ENCODE peak calls at places on chromosomes 16 and 17, in four cellular contexts. One of them, this sample, is unnamed.

GRCh38 chr16:88359008-88359407 is 23.8 kb upstream of the ZNF469 start:
- DNase-seq in endothelial cell of umbilical vein: no peak
- DNase-seq in GM12878: no peak
- DNase-seq in K562: no peak
- DNase-seq in this sample: no peak

GRCh38 chr17:31587462-31587861 is 196.0 kb downstream of the RAB11FIP4 start:
- DNase-seq in GM12878: no peak
- DNase-seq in endothelial cell of umbilical vein: no peak
- DNase-seq in K562: no peak
- DNase-seq in this sample: no peak

GRCh38 chr17:40058151-40058784 is 4.1 kb upstream of the MED24 start:
- DNase-seq in endothelial cell of umbilical vein: peak; percentile 56
- DNase-seq in GM12878: no peak
- DNase-seq in K562: no peak
- DNase-seq in this sample: no peak

GRCh38 chr16:4682616-4683254 is 10.6 kb upstream of the NUDT16L1 start:
- DNase-seq in endothelial cell of umbilical vein: no peak
- DNase-seq in GM12878: no peak
- DNase-seq in K562: peak; percentile 64
- DNase-seq in this sample: no peak

GRCh38 chr17:55421179-55421934 is at the start of gene MMD:
- DNase-seq in K562: peak; percentile 49
- DNase-seq in endothelial cell of umbilical vein: no peak
- DNase-seq in GM12878: no peak
- DNase-seq in this sample: no peak

GRCh38 chr17:17874478-17874877 is 37.7 kb upstream of the SREBF1 start:
- DNase-seq in GM12878: no peak
- DNase-seq in endothelial cell of umbilical vein: no peak
- DNase-seq in K562: no peak
- DNase-seq in this sample: no peak

GRCh38 chr17:73717690-73718089 is 73.4 kb upstream of the SDK2 start:
- DNase-seq in endothelial cell of umbilical vein: no peak
- DNase-seq in K562: no peak
- DNase-seq in GM12878: no peak
- DNase-seq in this sample: no peak

GRCh38 chr16:89393731-89394406 is 96.5 kb downstream of the ANKRD11 start:
- DNase-seq in K562: no peak
- DNase-seq in GM12878: no peak
- DNase-seq in endothelial cell of umbilical vein: peak; percentile 17
- DNase-seq in this sample: no peak

GRCh38 chr16:52561910-52562741 is 15.2 kb upstream of the TOX3 start:
- DNase-seq in K562: no peak
- DNase-seq in GM12878: no peak
- DNase-seq in endothelial cell of umbilical vein: no peak
- DNase-seq in this sample: no peak

GRCh38 chr17:17084317-17084835 is 42.1 kb downstream of the MPRIP start:
- DNase-seq in GM12878: no peak
- DNase-seq in K562: no peak
- DNase-seq in endothelial cell of umbilical vein: no peak
- DNase-seq in this sample: no peak

GRCh38 chr17:20908373-20909273 is 134.2 kb downstream of the USP22 start:
- DNase-seq in K562: peak; percentile 81
- DNase-seq in endothelial cell of umbilical vein: peak; percentile 87
- DNase-seq in GM12878: peak; percentile 16
- DNase-seq in this sample: no peak

GRCh38 chr17:46194393-46195216 is 1.4 kb upstream of the KANSL1 start:
- DNase-seq in K562: peak; percentile 49
- DNase-seq in GM12878: peak; percentile 89
- DNase-seq in endothelial cell of umbilical vein: peak; percentile 81
- DNase-seq in this sample: peak; percentile 72

GRCh38 chr17:74531231-74531761 is at the start of gene CD300LB:
- DNase-seq in K562: no peak
- DNase-seq in GM12878: no peak
- DNase-seq in endothelial cell of umbilical vein: no peak
- DNase-seq in this sample: no peak

GRCh38 chr17:43324205-43324893 is 74.4 kb upstream of the ARL4D start:
- DNase-seq in K562: no peak
- DNase-seq in GM12878: peak; percentile 35
- DNase-seq in endothelial cell of umbilical vein: peak; percentile 9
- DNase-seq in this sample: no peak

GRCh38 chr17:81221842-81222619 is 734 bp downstream of the CEP131 start:
- DNase-seq in endothelial cell of umbilical vein: no peak
- DNase-seq in K562: no peak
- DNase-seq in GM12878: no peak
- DNase-seq in this sample: no peak

GRCh38 chr16:1224558-1224957 is 510 bp downstream of the TPSG1 start:
- DNase-seq in K562: no peak
- DNase-seq in GM12878: no peak
- DNase-seq in endothelial cell of umbilical vein: no peak
- DNase-seq in this sample: no peak

GRCh38 chr17:83104577-83105505 is 25.4 kb downstream of the METRNL start:
- DNase-seq in GM12878: no peak
- DNase-seq in K562: no peak
- DNase-seq in endothelial cell of umbilical vein: peak; percentile 47
- DNase-seq in this sample: no peak

GRCh38 chr16:57297856-57298255 is 13.4 kb upstream of the PLLP start:
- DNase-seq in endothelial cell of umbilical vein: no peak
- DNase-seq in K562: no peak
- DNase-seq in GM12878: no peak
- DNase-seq in this sample: no peak

GRCh38 chr17:67477687-67478086 is 100.6 kb downstream of the PITPNC1 start:
- DNase-seq in GM12878: no peak
- DNase-seq in endothelial cell of umbilical vein: no peak
- DNase-seq in K562: no peak
- DNase-seq in this sample: no peak

GRCh38 chr16:81565633-81566032 is 121.0 kb downstream of the CMIP start:
- DNase-seq in GM12878: no peak
- DNase-seq in endothelial cell of umbilical vein: no peak
- DNase-seq in K562: no peak
- DNase-seq in this sample: no peak

GRCh38 chr16:53946745-53947386 is 242.9 kb downstream of the FTO start:
- DNase-seq in GM12878: no peak
- DNase-seq in K562: no peak
- DNase-seq in endothelial cell of umbilical vein: no peak
- DNase-seq in this sample: no peak

GRCh38 chr16:25033852-25034251 is 18.7 kb upstream of the ARHGAP17 start:
- DNase-seq in endothelial cell of umbilical vein: no peak
- DNase-seq in GM12878: no peak
- DNase-seq in K562: no peak
- DNase-seq in this sample: no peak

GRCh38 chr16:68264128-68265077 is at the start of gene SLC7A6:
- DNase-seq in endothelial cell of umbilical vein: peak; percentile 78
- DNase-seq in GM12878: no peak
- DNase-seq in K562: peak; percentile 93
- DNase-seq in this sample: no peak

GRCh38 chr16:58421029-58421428 is 28.8 kb downstream of the GINS3 start:
- DNase-seq in endothelial cell of umbilical vein: no peak
- DNase-seq in GM12878: no peak
- DNase-seq in K562: no peak
- DNase-seq in this sample: no peak

GRCh38 chr17:869067-869466 is 86.9 kb downstream of the MRM3 start:
- DNase-seq in GM12878: no peak
- DNase-seq in K562: no peak
- DNase-seq in endothelial cell of umbilical vein: no peak
- DNase-seq in this sample: no peak

GRCh38 chr16:28218109-28218508 is 6.3 kb upstream of the XPO6 start:
- DNase-seq in endothelial cell of umbilical vein: peak; percentile 52
- DNase-seq in K562: no peak
- DNase-seq in GM12878: no peak
- DNase-seq in this sample: no peak

GRCh38 chr16:81401035-81401950 is 43.3 kb upstream of the CMIP start:
- DNase-seq in endothelial cell of umbilical vein: peak; percentile 64
- DNase-seq in K562: peak; percentile 64
- DNase-seq in GM12878: no peak
- DNase-seq in this sample: no peak

GRCh38 chr16:68592466-68593337 is 52.4 kb upstream of the CDH3 start:
- DNase-seq in K562: no peak
- DNase-seq in GM12878: no peak
- DNase-seq in endothelial cell of umbilical vein: peak; percentile 19
- DNase-seq in this sample: no peak

GRCh38 chr17:7226721-7227710 is 7.3 kb downstream of the ACADVL start:
- DNase-seq in endothelial cell of umbilical vein: no peak
- DNase-seq in K562: no peak
- DNase-seq in GM12878: no peak
- DNase-seq in this sample: no peak
- TF ChIP-seq POLR2AphosphoS5 in endothelial cell of umbilical vein: no peak
- TF ChIP-seq POLR2AphosphoS5 in K562: no peak
- TF ChIP-seq POLR2AphosphoS5 in GM12878: no peak
- TF ChIP-seq POLR2AphosphoS5 in this sample: no peak

GRCh38 chr17:75719732-75720131 is 1.5 kb upstream of the ITGB4 start:
- DNase-seq in GM12878: no peak
- DNase-seq in K562: no peak
- DNase-seq in endothelial cell of umbilical vein: no peak
- DNase-seq in this sample: no peak
- TF ChIP-seq EZH2 in GM12878: no peak
- TF ChIP-seq EZH2 in K562: no peak
- TF ChIP-seq EZH2 in endothelial cell of umbilical vein: peak; percentile 6
- TF ChIP-seq EZH2 in this sample: no peak

GRCh38 chr16:73051903-73052302 is 4.0 kb upstream of the ZFHX3 start:
- DNase-seq in GM12878: no peak
- DNase-seq in endothelial cell of umbilical vein: no peak
- DNase-seq in K562: no peak
- DNase-seq in this sample: no peak

GRCh38 chr16:73051216-73051615 is 3.3 kb upstream of the ZFHX3 start:
- DNase-seq in endothelial cell of umbilical vein: no peak
- DNase-seq in GM12878: no peak
- DNase-seq in K562: no peak
- DNase-seq in this sample: no peak

GRCh38 chr16:73048292-73049050 is 543 bp upstream of the ZFHX3 start:
- DNase-seq in endothelial cell of umbilical vein: peak; percentile 30
- DNase-seq in K562: no peak
- DNase-seq in GM12878: no peak
- DNase-seq in this sample: no peak

GRCh38 chr16:73049051-73049910 is 1.4 kb upstream of the ZFHX3 start:
- DNase-seq in GM12878: no peak
- DNase-seq in K562: no peak
- DNase-seq in endothelial cell of umbilical vein: no peak
- DNase-seq in this sample: no peak

DNA sequence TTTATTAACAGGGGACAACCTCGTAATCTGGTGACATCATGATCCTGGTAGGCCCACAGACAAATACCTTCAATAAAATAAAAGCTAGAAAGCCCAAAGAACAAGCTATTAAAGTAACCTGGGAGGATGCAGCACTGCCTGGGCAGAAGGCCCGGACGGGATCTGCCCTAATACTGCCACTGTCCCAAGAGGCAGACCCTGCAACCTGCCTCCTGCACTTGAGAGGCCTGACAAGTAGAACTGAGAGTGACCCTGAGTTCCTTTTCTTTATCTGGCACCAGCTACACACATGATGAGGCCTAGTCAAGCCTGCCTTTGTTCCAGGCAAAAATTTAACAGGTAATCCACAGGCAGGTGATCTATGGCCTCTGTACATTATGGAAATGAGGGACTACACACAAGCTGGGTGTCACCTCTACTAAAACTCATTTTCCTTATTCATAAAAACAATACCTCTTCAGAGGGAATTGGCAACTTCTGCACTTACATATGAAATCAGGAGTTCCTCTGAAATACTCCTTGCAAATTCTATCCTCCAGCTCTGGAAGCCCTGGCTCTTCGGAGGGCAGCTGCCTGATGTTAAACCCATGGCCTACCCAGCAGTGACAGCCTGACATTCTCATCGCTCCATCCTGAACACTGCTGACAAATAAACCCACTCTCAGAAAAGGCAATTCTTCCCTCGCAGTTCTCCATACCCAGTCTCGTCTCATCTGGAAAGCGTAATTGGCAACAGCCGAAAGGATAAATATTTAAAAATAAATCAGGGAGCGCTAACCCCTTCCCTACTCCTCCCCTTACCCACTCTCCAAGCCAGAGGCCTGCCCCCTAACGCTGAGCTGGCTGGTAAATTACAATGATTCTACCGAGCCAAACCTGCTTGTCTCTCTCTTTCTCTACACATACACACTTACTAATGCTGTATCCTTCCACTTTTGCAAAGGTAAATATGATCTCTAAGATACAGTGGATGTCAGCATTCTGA is 2.5 kb upstream of the ZFHX3 start:
- DNase-seq in GM12878: no peak
- DNase-seq in K562: no peak
- DNase-seq in endothelial cell of umbilical vein: no peak
- DNase-seq in this sample: no peak
- H3K4me3 ChIP-seq in GM12878: no peak overlapping the region
- H3K4me3 ChIP-seq in K562: no peak overlapping the region
- H3K4me3 ChIP-seq in endothelial cell of umbilical vein: no peak overlapping the region
- H3K4me3 ChIP-seq in this sample: no peak overlapping the region

GRCh38 chr17:47850373-47850691 is 631 bp downstream of the SP6 start:
- DNase-seq in endothelial cell of umbilical vein: no peak
- DNase-seq in GM12878: no peak
- DNase-seq in K562: no peak
- DNase-seq in this sample: no peak
- TF ChIP-seq POLR2AphosphoS5 in endothelial cell of umbilical vein: no peak
- TF ChIP-seq POLR2AphosphoS5 in GM12878: no peak
- TF ChIP-seq POLR2AphosphoS5 in K562: no peak
- TF ChIP-seq POLR2AphosphoS5 in this sample: no peak

GRCh38 chr16:51113254-51114125 is 37.6 kb downstream of the SALL1 start:
- DNase-seq in K562: no peak
- DNase-seq in endothelial cell of umbilical vein: no peak
- DNase-seq in GM12878: no peak
- DNase-seq in this sample: no peak
- TF ChIP-seq EZH2 in K562: no peak
- TF ChIP-seq EZH2 in endothelial cell of umbilical vein: no peak
- TF ChIP-seq EZH2 in GM12878: no peak
- TF ChIP-seq EZH2 in this sample: no peak

GRCh38 chr17:80005360-80006338 is 30.0 kb downstream of the TBC1D16 start:
- DNase-seq in K562: peak; percentile 86
- DNase-seq in endothelial cell of umbilical vein: peak; percentile 48
- DNase-seq in GM12878: no peak
- DNase-seq in this sample: no peak

GRCh38 chr17:80007939-80008338 is 27.7 kb downstream of the TBC1D16 start:
- DNase-seq in GM12878: no peak
- DNase-seq in endothelial cell of umbilical vein: no peak
- DNase-seq in K562: no peak
- DNase-seq in this sample: no peak

GRCh38 chr17:80007009-80007752 is 28.5 kb downstream of the TBC1D16 start:
- DNase-seq in GM12878: no peak
- DNase-seq in K562: no peak
- DNase-seq in endothelial cell of umbilical vein: no peak
- DNase-seq in this sample: no peak

GRCh38 chr17:80008383-80008840 is 27.3 kb downstream of the TBC1D16 start:
- DNase-seq in K562: peak; percentile 94
- DNase-seq in GM12878: no peak
- DNase-seq in endothelial cell of umbilical vein: peak; percentile 54
- DNase-seq in this sample: no peak

DNA sequence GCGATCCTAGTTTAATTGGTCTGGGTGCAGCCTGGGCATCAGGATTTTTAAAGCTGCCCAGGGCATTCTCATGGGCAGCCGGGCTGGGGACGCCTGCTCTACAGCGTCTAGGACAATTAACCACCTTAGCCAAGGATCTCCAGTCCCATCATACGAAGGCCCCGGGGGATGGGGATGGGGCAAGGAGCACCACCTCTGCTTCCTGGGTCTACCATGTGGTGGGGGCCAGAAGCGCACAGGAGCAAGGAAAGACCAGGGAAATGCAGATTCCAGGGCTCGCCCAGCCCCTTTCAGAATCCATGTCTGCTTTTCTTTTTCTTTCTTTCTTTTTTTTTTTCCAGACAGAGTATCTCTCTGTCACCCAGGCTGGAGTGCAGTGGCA is 29.3 kb downstream of the TBC1D16 start:
- DNase-seq in GM12878: no peak
- DNase-seq in endothelial cell of umbilical vein: no peak
- DNase-seq in K562: no peak
- DNase-seq in this sample: no peak
- H3K4me3 ChIP-seq in GM12878: no peak overlapping the region
- H3K4me3 ChIP-seq in endothelial cell of umbilical vein: no peak overlapping the region
- H3K4me3 ChIP-seq in K562: no peak overlapping the region
- H3K4me3 ChIP-seq in this sample: peak overlapping the region; percentile 52